ENCODE peak calls at places on chromosomes 5 and 9, in eight cellular contexts. U is A549, W is ovary, A is upper lobe of right lung, I is cardiac muscle cell, H is OCI-LY7, P is mammary epithelial cell, F is osteoblast. D is an unnamed sample.

GRCh38 chr5:80255425-80255751 is 460 bp downstream of the SERINC5 start:
- DNase-seq in W (no peak), P (peak; percentile 71), H (peak; percentile 45), F (peak; percentile 96), U (peak; percentile 51), I (peak; percentile 59), A (peak; percentile 89), D (peak; percentile 78)

GRCh38 chr5:148507644-148508043 is 123.9 kb downstream of the FBXO38 start:
- DNase-seq in P (no peak), A (no peak), W (no peak), U (no peak), I (no peak), H (no peak), F (no peak), D (no peak)

GRCh38 chr5:135072357-135073247 is 38.6 kb upstream of the PITX1 start:
- DNase-seq in I (no peak), F (peak; percentile 41), W (no peak), P (no peak), A (peak; percentile 32), H (no peak), U (no peak), D (no peak)

GRCh38 chr9:114460513-114461225 is 44.6 kb downstream of the WHRN start:
- DNase-seq in W (peak; percentile 17), U (no peak), H (no peak), I (no peak), A (no peak), F (no peak), P (no peak), D (no peak)

GRCh38 chr5:72956324-72957140 is 691 bp downstream of the FCHO2 start:
- DNase-seq in I (peak; percentile 70), P (peak; percentile 57), U (peak; percentile 59), H (peak; percentile 56), W (peak; percentile 71), F (peak; percentile 87), A (peak; percentile 83), D (peak; percentile 86)

GRCh38 chr5:157308826-157309465 is 43.0 kb downstream of the CYFIP2 start:
- DNase-seq in F (peak; percentile 91), U (no peak), H (peak; percentile 36), P (no peak), A (no peak), I (no peak), W (no peak), D (no peak)

GRCh38 chr5:74370168-74370567 is 270.4 kb downstream of the ENC1 start:
- DNase-seq in I (no peak), P (no peak), W (no peak), U (no peak), H (no peak), F (no peak), A (no peak), D (no peak)

GRCh38 chr5:91707521-91707841 is 324.4 kb upstream of the ARRDC3 start:
- DNase-seq in I (no peak), P (no peak), H (no peak), W (no peak), U (no peak), F (no peak), A (no peak), D (no peak)

GRCh38 chr9:109108318-109108717 is 11.4 kb downstream of the TMEM245 start:
- DNase-seq in A (no peak), F (no peak), P (peak; percentile 20), W (no peak), H (peak; percentile 79), I (peak; percentile 22), U (no peak), D (no peak)

GRCh38 chr5:1226231-1226630 is 1.1 kb downstream of the SLC6A18 start:
- DNase-seq in F (no peak), P (no peak), W (no peak), A (no peak), I (no peak), U (no peak), H (no peak), D (no peak)

GRCh38 chr5:144567416-144567770 is 396.7 kb downstream of the KCTD16 start:
- DNase-seq in I (no peak), F (no peak), U (no peak), P (no peak), W (no peak), H (no peak), A (no peak), D (no peak)

GRCh38 chr9:95286151-95286550 is 31.4 kb downstream of the FANCC start:
- DNase-seq in A (no peak), H (no peak), U (no peak), I (no peak), F (peak; percentile 86), W (no peak), P (no peak), D (no peak)

GRCh38 chr9:100355561-100355960 is 2.8 kb upstream of the TEX10 start:
- DNase-seq in H (peak; percentile 45), P (no peak), U (no peak), I (no peak), F (no peak), W (no peak), A (no peak), D (no peak)

GRCh38 chr5:14357861-14358260 is 214.7 kb downstream of the TRIO start:
- DNase-seq in W (no peak), A (no peak), I (no peak), F (no peak), U (no peak), H (no peak), P (no peak), D (no peak)

GRCh38 chr5:84059672-84060071 is 325.0 kb downstream of the EDIL3 start:
- DNase-seq in I (no peak), H (no peak), U (no peak), P (peak; percentile 14), W (no peak), A (no peak), F (no peak), D (no peak)

GRCh38 chr5:105943119-105943518 is 1727.6 kb downstream of the EFNA5 start:
- DNase-seq in A (no peak), W (no peak), I (no peak), P (no peak), H (no peak), U (no peak), F (no peak), D (no peak)

GRCh38 chr9:116716441-116716840 is 29.3 kb downstream of the TRIM32 start:
- DNase-seq in U (no peak), F (no peak), W (no peak), I (no peak), P (no peak), A (no peak), H (no peak), D (no peak)
- TF ChIP-seq CTCF in U (no peak), F (no peak), W (no peak), I (no peak), P (no peak), A (no peak), H (no peak), D (no peak)

DNA sequence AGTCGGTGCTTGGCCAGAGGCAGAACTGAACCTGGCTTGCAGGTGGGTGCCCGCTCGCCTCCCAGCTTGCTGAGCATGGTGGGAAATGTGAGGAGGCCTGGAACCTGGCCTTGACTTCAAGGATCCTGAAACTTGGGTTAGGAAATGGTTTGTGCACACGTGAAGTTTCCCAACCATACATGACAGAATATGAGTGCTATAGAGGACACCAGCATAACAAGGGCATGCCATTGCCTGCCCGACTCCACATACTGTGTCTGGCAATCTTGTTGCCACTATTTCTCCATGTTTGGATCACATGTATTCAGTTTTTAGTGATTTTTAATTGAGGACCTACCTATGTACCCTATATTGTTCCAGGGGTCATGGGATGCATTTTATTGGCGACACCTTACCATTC is 177.6 kb upstream of the ANKRD55 start:
- DNase-seq in H (no peak), U (no peak), A (no peak), F (no peak), I (no peak), W (no peak), P (no peak), D (no peak)
- H3K4me1 ChIP-seq in H (peaks cover 42% of the 10 kb centered on the region), U (peaks cover 35% of the 10 kb centered on the region), A (peaks cover 21% of the 10 kb centered on the region), F (peaks cover 10% of the 10 kb centered on the region), I (peaks cover 16% of the 10 kb centered on the region), W (peaks cover 2% of the 10 kb centered on the region), P (peaks cover 9% of the 10 kb centered on the region), D (peaks cover 49% of the 10 kb centered on the region)

GRCh38 chr9:127754099-127754760 is 19.1 kb upstream of the TOR2A start:
- DNase-seq in F (peak; percentile 90), U (peak; percentile 38), I (peak; percentile 49), P (no peak), H (no peak), W (no peak), A (no peak), D (no peak)
- H3K4me3 ChIP-seq in F (no peak overlapping the region), U (peak overlapping the region; percentile 45), I (peak overlapping the region; percentile 18), P (no peak overlapping the region), H (no peak overlapping the region), W (no peak overlapping the region), A (peak overlapping the region; percentile 11), D (no peak overlapping the region)

GRCh38 chr5:10701567-10702039 is 59.4 kb downstream of the DAP start:
- DNase-seq in H (peak; percentile 61), F (peak; percentile 90), W (no peak), A (no peak), I (peak; percentile 50), P (no peak), U (peak; percentile 41), D (no peak)
- TF ChIP-seq CTCF in H (peak; percentile 76), F (peak; percentile 41), W (no peak), A (peak; percentile 72), I (peak; percentile 53), P (peak; percentile 59), U (peak; percentile 51), D (peak; percentile 56)

DNA sequence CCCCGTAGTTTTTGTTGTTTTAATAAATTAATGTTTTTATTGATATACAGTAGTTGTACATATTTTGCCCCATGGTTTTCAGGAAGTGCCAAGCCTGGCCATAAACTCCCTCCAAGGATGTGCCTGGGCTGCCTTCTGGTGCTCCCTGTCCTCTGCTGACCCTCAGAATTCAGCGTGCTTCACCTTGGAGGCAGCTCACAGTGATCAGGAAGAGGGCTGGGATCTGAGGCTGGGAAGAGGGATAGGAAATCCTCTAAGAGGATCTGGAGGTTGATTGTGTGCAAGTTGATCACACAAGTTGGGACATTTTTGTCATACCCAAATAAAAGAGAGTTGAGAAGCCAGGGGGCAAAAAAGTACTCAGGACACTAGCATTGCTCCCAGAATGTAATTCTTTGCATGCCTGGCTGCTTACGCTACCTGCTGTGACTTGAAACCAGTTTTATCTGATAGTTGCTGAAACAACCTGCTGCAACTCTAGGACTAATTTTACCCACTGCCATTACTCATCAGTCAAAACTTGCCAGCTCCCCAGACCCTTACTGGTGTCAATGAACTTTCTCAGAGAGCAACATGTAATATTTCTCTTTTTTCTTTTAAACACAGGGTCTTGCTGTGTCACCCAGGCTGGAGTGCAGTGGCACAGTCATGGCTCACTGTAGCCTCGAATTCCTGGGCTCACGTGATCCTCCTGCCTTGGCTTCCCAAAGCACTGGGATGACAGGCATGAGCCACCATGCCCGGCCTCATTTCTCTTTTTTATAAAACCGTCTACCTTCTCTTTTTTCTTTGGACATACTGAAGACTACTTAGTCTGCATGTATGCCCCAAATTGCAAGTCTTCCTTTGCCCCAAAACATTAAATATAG is 29.0 kb downstream of the PDE6A start:
- DNase-seq in I (peak; percentile 17), P (peak; percentile 82), H (no peak), W (no peak), U (no peak), F (no peak), A (no peak), D (no peak)
- H3K4me1 ChIP-seq in I (no peaks in the 10 kb centered on the region), P (peaks cover 41% of the 10 kb centered on the region), H (peaks cover 7% of the 10 kb centered on the region), W (peaks cover 6% of the 10 kb centered on the region), U (no peaks in the 10 kb centered on the region), F (peaks cover 21% of the 10 kb centered on the region), A (no peaks in the 10 kb centered on the region), D (peaks cover 4% of the 10 kb centered on the region)

DNA sequence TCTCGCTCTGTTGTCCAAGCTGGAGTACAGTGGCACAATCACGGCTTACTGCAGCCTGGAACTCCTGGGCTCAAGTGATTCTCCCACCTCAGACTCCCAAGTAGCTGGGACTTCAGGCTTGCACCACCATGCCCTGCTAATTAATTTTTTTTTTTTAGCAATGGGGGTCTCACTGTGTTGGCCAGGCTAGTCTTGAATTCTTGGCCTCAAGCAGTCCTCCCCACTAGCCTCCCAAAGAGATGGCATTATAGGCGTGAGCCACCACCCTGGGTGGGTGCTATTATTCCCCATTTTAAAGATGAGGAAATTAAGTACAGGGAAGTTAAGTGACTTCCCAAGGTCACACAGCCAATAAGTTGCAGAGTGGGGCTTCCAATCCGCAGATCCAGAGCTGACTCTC is 1.7 kb downstream of the NNT start:
- DNase-seq in P (no peak), A (no peak), F (no peak), U (no peak), W (no peak), H (no peak), I (no peak), D (no peak)
- H3K4me3 ChIP-seq in P (no peak overlapping the region), A (no peak overlapping the region), F (no peak overlapping the region), U (no peak overlapping the region), W (no peak overlapping the region), H (peak overlapping the region; percentile 86), I (no peak overlapping the region), D (no peak overlapping the region)